ENCODE peak calls at places on chromosomes 7 and 10, in eight cellular contexts. T is lung, J is WTC11, L is IMR-90, H is choroid plexus epithelial cell, G is AG10803, D is WERI-Rb-1, U is brain microvascular endothelial cell. K is an unnamed sample.

GRCh38 chr10:227014-227413 is 91.8 kb downstream of the ZMYND11 start:
- DNase-seq in T (no peak), J (no peak), L (peak; percentile 39), H (peak; percentile 11), G (peak; percentile 87), D (no peak), U (no peak), K (no peak)

GRCh38 chr7:140136108-140136507 is 40.7 kb downstream of the KDM7A start:
- DNase-seq in T (no peak), J (no peak), L (no peak), H (no peak), G (no peak), D (no peak), U (no peak), K (no peak)

GRCh38 chr10:117684673-117685211 is 142.2 kb downstream of the EMX2 start:
- DNase-seq in T (peak; percentile 41), J (peak; percentile 29), L (no peak), H (no peak), G (peak; percentile 76), D (no peak), U (no peak), K (no peak)

GRCh38 chr10:86556933-86557649 is 35.5 kb upstream of the WAPL start:
- DNase-seq in T (no peak), J (no peak), L (no peak), H (no peak), G (no peak), D (no peak), U (no peak), K (no peak)

GRCh38 chr10:88851706-88852105 is at the start of gene ANKRD22:
- DNase-seq in T (peak; percentile 67), J (no peak), L (peak; percentile 75), H (peak; percentile 65), G (peak; percentile 42), D (no peak), U (peak; percentile 44), K (no peak)

GRCh38 chr7:51062222-51062987 is 254.2 kb downstream of the COBL start:
- DNase-seq in T (peak; percentile 74), J (no peak), L (no peak), H (no peak), G (no peak), D (peak; percentile 83), U (no peak), K (no peak)

GRCh38 chr7:35753761-35754603 is 46.9 kb upstream of the SEPTIN7 start:
- DNase-seq in T (no peak), J (no peak), L (peak; percentile 66), H (peak; percentile 68), G (no peak), D (no peak), U (peak; percentile 58), K (no peak)

GRCh38 chr10:30396282-30396681 is 37.7 kb upstream of the MAP3K8 start:
- DNase-seq in T (no peak), J (no peak), L (no peak), H (no peak), G (no peak), D (no peak), U (no peak), K (no peak)

GRCh38 chr7:5222861-5223411 is 32.9 kb downstream of the WIPI2 start:
- DNase-seq in T (peak; percentile 69), J (no peak), L (no peak), H (no peak), G (no peak), D (no peak), U (no peak), K (peak; percentile 75)

GRCh38 chr7:110623436-110623835 is 467.5 kb upstream of the LRRN3 start:
- DNase-seq in T (no peak), J (no peak), L (no peak), H (no peak), G (no peak), D (no peak), U (no peak), K (no peak)

GRCh38 chr10:129929343-129930297 is 34.5 kb downstream of the EBF3 start:
- DNase-seq in T (no peak), J (peak; percentile 45), L (no peak), H (no peak), G (no peak), D (peak; percentile 22), U (no peak), K (no peak)

GRCh38 chr10:58981051-58981450 is 195.4 kb upstream of the PHYHIPL start:
- DNase-seq in T (no peak), J (no peak), L (no peak), H (no peak), G (no peak), D (no peak), U (no peak), K (no peak)

GRCh38 chr7:20441346-20441745 is 110.6 kb downstream of the ITGB8 start:
- DNase-seq in T (no peak), J (no peak), L (no peak), H (no peak), G (no peak), D (no peak), U (no peak), K (no peak)

GRCh38 chr7:20441886-20442505 is 111.3 kb downstream of the ITGB8 start:
- DNase-seq in T (no peak), J (no peak), L (peak; percentile 13), H (peak; percentile 6), G (peak; percentile 33), D (no peak), U (no peak), K (no peak)

GRCh38 chr7:20439384-20439783 is 108.7 kb downstream of the ITGB8 start:
- DNase-seq in T (no peak), J (no peak), L (no peak), H (no peak), G (no peak), D (no peak), U (no peak), K (no peak)

GRCh38 chr7:20439786-20440185 is 109.1 kb downstream of the ITGB8 start:
- DNase-seq in T (no peak), J (no peak), L (no peak), H (no peak), G (no peak), D (no peak), U (no peak), K (no peak)

GRCh38 chr7:20440472-20441105 is 109.9 kb downstream of the ITGB8 start:
- DNase-seq in T (no peak), J (peak; percentile 81), L (peak; percentile 62), H (peak; percentile 75), G (peak; percentile 21), D (peak; percentile 14), U (peak; percentile 18), K (no peak)
- TF ChIP-seq CTCF in T (no peak), J (peak; percentile 59), L (peak; percentile 65), H (peak; percentile 76), G (peak; percentile 57), D (peak; percentile 34), U (peak; percentile 67), K (peak; percentile 74)

GRCh38 chr7:79823246-79823951 is 311.2 kb upstream of the GNAI1 start:
- DNase-seq in T (no peak), J (no peak), L (peak; percentile 74), H (peak; percentile 37), G (peak; percentile 64), D (no peak), U (no peak), K (no peak)
- TF ChIP-seq CTCF in T (no peak), J (no peak), L (no peak), H (no peak), G (no peak), D (no peak), U (no peak), K (no peak)

GRCh38 chr7:99038086-99038855 is 105.6 kb downstream of the SMURF1 start:
- DNase-seq in T (no peak), J (no peak), L (no peak), H (no peak), G (no peak), D (no peak), U (no peak), K (no peak)

GRCh38 chr7:99034932-99035722 is 108.8 kb downstream of the SMURF1 start:
- DNase-seq in T (no peak), J (no peak), L (no peak), H (no peak), G (no peak), D (no peak), U (no peak), K (no peak)

GRCh38 chr7:99037327-99037940 is 106.5 kb downstream of the SMURF1 start:
- DNase-seq in T (no peak), J (no peak), L (no peak), H (no peak), G (no peak), D (no peak), U (no peak), K (no peak)

GRCh38 chr7:99035723-99036530 is 108.0 kb downstream of the SMURF1 start:
- DNase-seq in T (no peak), J (no peak), L (no peak), H (no peak), G (no peak), D (no peak), U (no peak), K (no peak)

DNA sequence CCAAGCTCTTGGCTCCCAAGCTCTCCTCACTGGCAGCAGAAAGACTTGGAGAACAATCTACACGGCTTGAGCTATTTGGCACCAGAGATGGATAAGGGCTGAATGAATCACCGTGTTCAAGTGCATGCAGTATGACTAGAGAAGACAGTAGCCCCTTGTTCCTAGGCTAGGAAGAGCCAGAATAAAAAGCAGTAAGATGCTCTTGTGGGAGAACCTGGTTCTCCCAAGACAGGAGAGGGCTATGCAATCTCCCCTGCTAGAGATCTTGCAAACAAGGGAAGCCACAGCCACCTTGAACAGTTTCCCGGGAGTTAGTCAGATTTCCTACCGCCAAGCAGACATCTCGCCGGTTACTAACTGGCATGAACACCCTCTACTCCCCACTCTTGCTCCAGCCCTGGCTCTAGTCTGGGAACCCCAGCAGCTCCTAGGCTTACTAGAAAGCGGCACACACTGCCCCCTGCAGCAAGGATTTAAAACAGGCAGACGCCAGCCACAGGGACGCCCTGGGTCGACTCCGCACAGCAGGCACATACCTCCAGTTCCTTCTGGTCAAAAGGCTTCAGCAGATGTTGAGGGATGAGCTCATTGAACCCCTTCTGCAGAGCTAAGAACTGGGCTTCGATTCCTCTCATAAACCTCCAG is 107.3 kb downstream of the SMURF1 start:
- DNase-seq in T (no peak), J (peak; percentile 78), L (peak; percentile 65), H (peak; percentile 90), G (peak; percentile 87), D (peak; percentile 51), U (peak; percentile 48), K (no peak)
- TF ChIP-seq CTCF in T (no peak), J (peak; percentile 41), L (peak; percentile 32), H (peak; percentile 77), G (peak; percentile 66), D (peak; percentile 62), U (peak; percentile 70), K (peak; percentile 77)

DNA sequence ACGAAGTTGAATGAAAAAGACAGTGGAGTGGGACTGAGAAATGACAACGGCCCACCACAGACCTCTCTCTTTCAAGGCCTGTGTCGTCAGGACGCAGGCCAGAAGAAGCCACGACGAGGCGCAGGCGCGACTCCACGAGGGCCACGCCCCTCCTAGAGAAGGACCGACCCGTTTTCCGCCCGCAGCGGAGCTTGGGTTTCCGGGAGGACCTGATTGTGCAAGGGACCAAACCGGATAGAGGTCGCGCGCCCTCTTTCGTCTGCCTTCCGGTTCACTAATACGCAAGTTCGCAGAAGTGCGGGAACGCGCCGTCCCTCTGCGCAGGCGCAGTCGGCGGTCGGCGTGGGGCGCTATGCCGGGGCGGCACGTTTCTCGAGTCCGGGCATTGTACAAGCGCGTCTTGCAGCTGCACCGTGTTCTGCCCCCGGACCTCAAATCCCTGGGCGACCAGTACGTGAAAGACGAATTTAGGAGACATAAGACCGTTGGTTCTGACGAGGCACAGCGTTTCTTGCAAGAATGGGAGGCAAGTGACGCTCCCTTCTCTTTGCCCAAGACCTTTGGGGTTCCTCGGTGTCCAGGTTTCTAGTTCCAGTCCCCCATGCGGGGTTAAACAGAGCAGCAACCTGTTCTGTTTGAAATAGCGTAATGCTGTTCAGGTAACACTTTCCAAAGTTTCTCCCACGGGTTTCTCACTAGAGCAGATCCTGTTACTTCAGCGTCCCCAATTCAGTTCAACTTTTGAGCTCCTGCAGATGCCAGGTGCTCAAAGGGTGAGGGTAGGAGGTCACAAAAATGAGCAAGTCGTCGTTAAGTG is at the start of gene SDHAF3:
- DNase-seq in T (peak; percentile 99), J (peak; percentile 99), L (peak; percentile 97), H (peak; percentile 99), G (peak; percentile 99), D (peak; percentile 99), U (peak; percentile 97), K (peak; percentile 99)
- TF ChIP-seq CTCF in T (no peak), J (no peak), L (peak; percentile 11), H (peak; percentile 19), G (no peak), D (peak; percentile 18), U (peak; percentile 18), K (peak; percentile 52)

K was measured in chondrocyte.